ENCODE peak calls at places on chromosomes 1 and 21, in eight cellular contexts. D is HEK293T, G is adipocyte, S is activated T-helper 1 cell treated with Interleukin-2 at 50 U/mL for 16 hours, E is Right ventricle myocardium superior, T is amygdala, R is HTR-8/SVneo, P is NCI-H510A. V is an unnamed sample.

GRCh38 chr1:17984510-17985085 is 123.0 kb upstream of the IGSF21 start:
- DNase-seq in P (no peak), D (peak; percentile 62), G (no peak), S (no peak), E (no peak), T (no peak), R (no peak), V (peak; percentile 42)

GRCh38 chr21:32578107-32578691 is 7.1 kb downstream of the TCP10L start:
- DNase-seq in E (no peak), G (no peak), P (no peak), R (no peak), S (no peak), T (no peak), D (peak; percentile 44), V (no peak)

GRCh38 chr21:36134820-36135390 is at the start of gene CBR3:
- DNase-seq in G (peak; percentile 75), S (peak; percentile 24), T (no peak), R (peak; percentile 67), P (no peak), D (peak; percentile 39), E (peak; percentile 82), V (no peak)

GRCh38 chr1:59393211-59394180 is 96.6 kb downstream of the FGGY start:
- DNase-seq in D (peak; percentile 61), S (no peak), T (peak; percentile 14), R (no peak), E (peak; percentile 83), G (peak; percentile 91), P (peak; percentile 25), V (peak; percentile 98)

GRCh38 chr1:111512132-111512874 is 8.9 kb upstream of the ADORA3 start:
- DNase-seq in E (no peak), G (no peak), D (no peak), P (no peak), S (no peak), T (no peak), R (no peak), V (no peak)

GRCh38 chr1:186503210-186503609 is 42.3 kb upstream of the PDC start:
- DNase-seq in S (no peak), G (peak; percentile 43), E (no peak), P (no peak), D (no peak), T (no peak), R (no peak), V (no peak)

GRCh38 chr1:48644950-48645605 is 131.6 kb downstream of the BEND5 start:
- DNase-seq in S (no peak), R (no peak), T (no peak), E (no peak), D (no peak), P (no peak), G (no peak), V (peak; percentile 74)

GRCh38 chr1:23177438-23178380 is 9.1 kb upstream of the LUZP1 start:
- DNase-seq in E (peak; percentile 91), D (peak; percentile 74), G (peak; percentile 88), S (peak; percentile 29), P (peak; percentile 42), R (no peak), T (peak; percentile 32), V (peak; percentile 68)

GRCh38 chr1:239909894-239910293 is 181.8 kb upstream of the FMN2 start:
- DNase-seq in G (peak; percentile 89), T (no peak), R (no peak), D (no peak), P (no peak), E (no peak), S (no peak), V (no peak)

GRCh38 chr1:76254165-76255043 is 179.9 kb downstream of the ST6GALNAC3 start:
- DNase-seq in R (no peak), E (no peak), G (peak; percentile 62), T (no peak), D (no peak), S (no peak), P (no peak), V (no peak)

GRCh38 chr1:30759718-30760281 is 2.2 kb upstream of the LAPTM5 start:
- DNase-seq in G (no peak), R (no peak), D (no peak), E (peak; percentile 11), T (no peak), S (peak; percentile 58), P (no peak), V (no peak)

GRCh38 chr1:234975122-234975940 is 153.3 kb downstream of the TOMM20 start:
- DNase-seq in R (peak; percentile 81), T (no peak), P (peak; percentile 95), G (peak; percentile 70), E (no peak), D (no peak), S (no peak), V (peak; percentile 96)

GRCh38 chr1:67888707-67889106 is 55.4 kb upstream of the GNG12 start:
- DNase-seq in E (no peak), P (no peak), T (no peak), G (peak; percentile 43), D (no peak), S (no peak), R (no peak), V (no peak)

GRCh38 chr1:53266038-53266437 is 27.7 kb upstream of the MAGOH start:
- DNase-seq in P (no peak), S (no peak), T (no peak), R (peak; percentile 15), D (peak; percentile 41), E (no peak), G (no peak), V (no peak)

GRCh38 chr1:156591432-156592157 is at the start of gene NAXE:
- DNase-seq in D (peak; percentile 87), P (peak; percentile 87), S (peak; percentile 62), R (peak; percentile 71), T (peak; percentile 31), G (peak; percentile 90), E (peak; percentile 86), V (peak; percentile 59)

GRCh38 chr1:101843160-101843559 is 153.6 kb downstream of the OLFM3 start:
- DNase-seq in T (no peak), R (no peak), G (no peak), S (no peak), P (no peak), E (no peak), D (no peak), V (no peak)

GRCh38 chr21:45050786-45051489 is 23.4 kb upstream of the ADARB1 start:
- DNase-seq in P (no peak), D (no peak), T (no peak), G (no peak), E (no peak), S (no peak), R (peak; percentile 78), V (no peak)

GRCh38 chr1:7500381-7501258 is 270.5 kb upstream of the VAMP3 start:
- DNase-seq in T (no peak), E (no peak), P (no peak), D (no peak), R (no peak), G (no peak), S (no peak), V (no peak)

GRCh38 chr1:58884706-58885661 is 101.1 kb upstream of the JUN start:
- DNase-seq in R (no peak), G (no peak), S (no peak), T (no peak), P (peak; percentile 91), D (no peak), E (peak; percentile 69), V (peak; percentile 99)

GRCh38 chr1:41849211-41849759 is 69.4 kb downstream of the HIVEP3 start:
- DNase-seq in S (no peak), T (no peak), R (no peak), E (no peak), G (peak; percentile 30), P (no peak), D (no peak), V (no peak)

GRCh38 chr21:16159971-16160350 is 430.2 kb downstream of the USP25 start:
- DNase-seq in E (no peak), P (no peak), T (no peak), S (no peak), G (no peak), R (no peak), D (no peak), V (no peak)

GRCh38 chr1:226549937-226550670 is 1.5 kb downstream of the STUM start:
- DNase-seq in E (peak; percentile 66), S (no peak), P (peak; percentile 66), R (no peak), G (peak; percentile 47), T (peak; percentile 56), D (no peak), V (no peak)

GRCh38 chr21:28397040-28397439 is 595.6 kb downstream of the LTN1 start:
- DNase-seq in T (no peak), G (no peak), P (no peak), D (no peak), S (no peak), R (no peak), E (no peak), V (no peak)

GRCh38 chr1:40096977-40097782 is at the start of gene PPT1:
- DNase-seq in P (peak; percentile 97), D (peak; percentile 87), T (peak; percentile 34), R (peak; percentile 70), S (peak; percentile 60), E (peak; percentile 90), G (peak; percentile 90), V (peak; percentile 99)

GRCh38 chr1:230062521-230062920 is 4.5 kb upstream of the GALNT2 start:
- DNase-seq in S (no peak), D (no peak), P (no peak), G (no peak), E (no peak), R (no peak), T (no peak), V (no peak)

GRCh38 chr1:58857673-58858343 is 74.0 kb upstream of the JUN start:
- DNase-seq in T (no peak), P (no peak), G (no peak), S (no peak), D (no peak), E (no peak), R (no peak), V (no peak)

GRCh38 chr1:245091171-245091621 is 63.6 kb upstream of the KIF26B start:
- DNase-seq in E (no peak), G (no peak), S (no peak), P (no peak), T (no peak), R (no peak), D (no peak), V (no peak)

GRCh38 chr1:33763406-33763805 is 100.5 kb upstream of the HMGB4 start:
- DNase-seq in D (no peak), T (no peak), S (no peak), R (peak; percentile 41), E (no peak), P (no peak), G (peak; percentile 19), V (no peak)

GRCh38 chr1:229756666-229757065 is 130.6 kb downstream of the URB2 start:
- DNase-seq in R (peak; percentile 21), E (no peak), S (no peak), D (no peak), P (no peak), G (peak; percentile 36), T (no peak), V (no peak)

GRCh38 chr1:78547081-78547480 is 56.3 kb downstream of the PTGFR start:
- DNase-seq in D (no peak), S (no peak), R (no peak), G (no peak), T (no peak), P (no peak), E (no peak), V (no peak)

GRCh38 chr21:29114765-29115164 is 15.7 kb upstream of the MAP3K7CL start:
- DNase-seq in R (peak; percentile 65), E (no peak), S (no peak), T (no peak), G (peak; percentile 40), P (no peak), D (peak; percentile 63), V (no peak)

GRCh38 chr1:16260814-16261213 is 23.8 kb upstream of the CPLANE2 start:
- DNase-seq in T (no peak), E (no peak), S (no peak), R (no peak), G (peak; percentile 34), D (no peak), P (no peak), V (no peak)

GRCh38 chr21:45220714-45221113 is 67.0 kb downstream of the POFUT2 start:
- DNase-seq in P (no peak), G (no peak), E (no peak), T (no peak), S (no peak), D (no peak), R (no peak), V (no peak)

GRCh38 chr1:228900099-228900965 is 165.1 kb downstream of the RHOU start:
- DNase-seq in S (no peak), P (peak; percentile 17), G (peak; percentile 42), E (peak; percentile 62), R (no peak), D (no peak), T (no peak), V (no peak)